ENCODE peak calls at places on chromosomes 12 and 14, in ten cellular contexts. E, L, S, B, Y, F, T, V, N and I are unnamed samples.
A peak's percentile ranks its signal among the peaks of the same experiment; 100 is the strongest.

GRCh38 chr12:122336015-122336946 is 70.0 kb upstream of the VPS33A start:
- DNase-seq in E (peak; percentile 22), L (no peak), S (no peak), B (no peak), Y (peak; percentile 34), F (no peak), T (no peak), V (no peak), N (no peak), I (no peak)

GRCh38 chr12:45348986-45349385 is 133.1 kb downstream of the ANO6 start:
- DNase-seq in E (no peak), L (no peak), S (no peak), B (no peak), Y (no peak), F (no peak), T (no peak), V (no peak), N (no peak), I (no peak)

GRCh38 chr14:80982711-80983110 is 27.3 kb downstream of the TSHR start:
- DNase-seq in E (no peak), L (no peak), S (no peak), B (no peak), Y (no peak), F (no peak), T (no peak), V (no peak), N (no peak), I (no peak)

GRCh38 chr12:49871263-49871561 is 28.3 kb upstream of the BCDIN3D start:
- DNase-seq in E (no peak), L (no peak), S (no peak), B (no peak), Y (no peak), F (peak; percentile 33), T (no peak), V (no peak), N (no peak), I (no peak)

GRCh38 chr14:35352274-35353233 is 52.0 kb downstream of the NFKBIA start:
- DNase-seq in E (no peak), L (no peak), S (no peak), B (no peak), Y (no peak), F (no peak), T (no peak), V (no peak), N (peak; percentile 61), I (no peak)

GRCh38 chr14:85702191-85702590 is 172.2 kb downstream of the FLRT2 start:
- DNase-seq in E (no peak), L (no peak), S (no peak), B (no peak), Y (no peak), F (no peak), T (no peak), V (no peak), N (no peak), I (no peak)

GRCh38 chr14:105093426-105094192 is 28.4 kb upstream of the GPR132 start:
- DNase-seq in E (peak; percentile 88), L (peak; percentile 87), S (peak; percentile 81), B (no peak), Y (peak; percentile 41), F (peak; percentile 94), T (peak; percentile 84), V (peak; percentile 77), N (peak; percentile 87), I (no peak)

GRCh38 chr12:84732941-84733340 is 179.7 kb downstream of the SLC6A15 start:
- DNase-seq in E (no peak), L (no peak), S (no peak), B (no peak), Y (no peak), F (no peak), T (no peak), V (no peak), N (no peak), I (no peak)

GRCh38 chr12:4997939-4998338 is 45.7 kb upstream of the KCNA5 start:
- DNase-seq in E (no peak), L (no peak), S (no peak), B (peak; percentile 24), Y (no peak), F (no peak), T (peak; percentile 89), V (peak; percentile 57), N (peak; percentile 8), I (no peak)

GRCh38 chr14:63547798-63548335 is 4.7 kb upstream of the PPP2R5E start:
- DNase-seq in E (no peak), L (no peak), S (no peak), B (no peak), Y (no peak), F (no peak), T (no peak), V (no peak), N (no peak), I (no peak)

GRCh38 chr12:132561784-132562156 is 48.6 kb downstream of the LRCOL1 start:
- DNase-seq in E (no peak), L (no peak), S (no peak), B (no peak), Y (no peak), F (no peak), T (no peak), V (no peak), N (no peak), I (no peak)

GRCh38 chr14:80425686-80426085 is 214.4 kb upstream of the DIO2 start:
- DNase-seq in E (no peak), L (no peak), S (no peak), B (peak; percentile 24), Y (no peak), F (no peak), T (no peak), V (no peak), N (no peak), I (no peak)

GRCh38 chr12:15590180-15590826 is 198.9 kb downstream of the EPS8 start:
- DNase-seq in E (peak; percentile 43), L (peak; percentile 28), S (peak; percentile 52), B (peak; percentile 53), Y (peak; percentile 29), F (no peak), T (no peak), V (peak; percentile 55), N (peak; percentile 59), I (no peak)

GRCh38 chr14:86938356-86938755 is 1054.6 kb downstream of the GALC start:
- DNase-seq in E (no peak), L (no peak), S (no peak), B (no peak), Y (no peak), F (no peak), T (no peak), V (no peak), N (no peak), I (no peak)

GRCh38 chr12:123761841-123762714 is at the start of gene DNAH10:
- DNase-seq in E (peak; percentile 30), L (peak; percentile 67), S (peak; percentile 31), B (no peak), Y (no peak), F (peak; percentile 73), T (no peak), V (no peak), N (peak; percentile 29), I (no peak)

GRCh38 chr14:74913986-74914573 is 9.0 kb downstream of the RPS6KL1 start:
- DNase-seq in E (peak; percentile 62), L (no peak), S (peak; percentile 41), B (peak; percentile 35), Y (no peak), F (no peak), T (peak; percentile 88), V (peak; percentile 65), N (peak; percentile 40), I (no peak)
- H3K27ac ChIP-seq in E (no peak overlapping the region), L (peak overlapping the region; percentile 70), S (no peak overlapping the region), B (no peak overlapping the region), Y (no peak overlapping the region), F (no peak overlapping the region), T (peak overlapping the region; percentile 49), V (peak overlapping the region; percentile 45), N (no peak overlapping the region), I (peak overlapping the region; percentile 37)

GRCh38 chr12:26252946-26253345 is 57.6 kb downstream of the SSPN start:
- DNase-seq in E (no peak), L (no peak), S (no peak), B (no peak), Y (no peak), F (no peak), T (no peak), V (no peak), N (no peak), I (no peak)
- H3K27ac ChIP-seq in E (no peak overlapping the region), L (no peak overlapping the region), S (no peak overlapping the region), B (peak overlapping the region; percentile 2), Y (no peak overlapping the region), F (no peak overlapping the region), T (no peak overlapping the region), V (no peak overlapping the region), N (no peak overlapping the region), I (no peak overlapping the region)

GRCh38 chr12:38823743-38824142 is 81.6 kb downstream of the CPNE8 start:
- DNase-seq in E (no peak), L (no peak), S (no peak), B (no peak), Y (no peak), F (no peak), T (no peak), V (no peak), N (no peak), I (no peak)

GRCh38 chr12:38823314-38823713 is 82.1 kb downstream of the CPNE8 start:
- DNase-seq in E (no peak), L (no peak), S (no peak), B (no peak), Y (no peak), F (no peak), T (no peak), V (no peak), N (no peak), I (no peak)

GRCh38 chr12:38813930-38814329 is 91.5 kb downstream of the CPNE8 start:
- DNase-seq in E (no peak), L (no peak), S (no peak), B (no peak), Y (no peak), F (no peak), T (no peak), V (no peak), N (no peak), I (no peak)

DNA sequence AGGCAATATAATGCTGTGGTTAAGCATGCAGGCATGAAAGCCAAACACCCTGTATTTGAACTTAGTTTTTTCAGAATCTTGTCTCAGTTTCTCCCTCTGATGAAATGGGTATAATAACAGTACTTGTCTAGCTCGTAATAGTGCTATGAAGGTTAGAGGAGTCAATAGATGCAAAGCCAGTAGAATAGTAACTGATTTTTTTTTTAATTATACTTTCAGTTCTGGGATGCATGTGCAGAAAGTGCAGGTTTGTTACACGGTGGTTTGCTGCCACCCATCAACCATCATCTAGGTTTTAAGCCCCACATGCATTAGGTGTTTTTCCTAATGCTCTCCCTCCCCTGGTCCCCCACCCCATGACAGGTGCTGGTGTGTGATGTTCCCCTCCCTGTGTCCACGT is 87.4 kb downstream of the CPNE8 start:
- DNase-seq in E (no peak), L (no peak), S (no peak), B (no peak), Y (no peak), F (no peak), T (no peak), V (no peak), N (no peak), I (no peak)
- H3K27ac ChIP-seq in E (no peak overlapping the region), L (no peak overlapping the region), S (no peak overlapping the region), B (no peak overlapping the region), Y (no peak overlapping the region), F (no peak overlapping the region), T (no peak overlapping the region), V (no peak overlapping the region), N (no peak overlapping the region), I (no peak overlapping the region)

DNA sequence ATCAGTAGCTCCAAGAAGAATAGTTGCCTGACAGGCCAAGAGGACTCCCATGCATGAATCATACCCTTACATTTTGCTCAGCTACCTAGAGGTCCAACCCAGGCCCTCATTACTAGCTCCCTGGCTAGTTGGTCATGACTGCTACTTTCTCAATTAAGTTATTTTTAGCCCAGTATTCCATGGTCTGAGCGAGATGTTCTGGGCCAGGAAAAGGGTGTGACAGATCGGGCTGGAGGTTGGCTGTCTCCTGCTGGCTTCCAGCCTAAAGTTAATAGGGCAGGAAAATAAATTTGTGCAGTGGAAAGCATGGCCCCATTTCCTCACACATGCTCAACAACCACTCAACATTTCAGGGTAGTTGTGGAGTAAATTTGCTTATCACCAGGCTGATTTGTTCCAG is 379.2 kb downstream of the GRIN2B start:
- DNase-seq in E (no peak), L (no peak), S (no peak), B (no peak), Y (no peak), F (no peak), T (no peak), V (no peak), N (no peak), I (no peak)
- H3K27ac ChIP-seq in E (no peak overlapping the region), L (no peak overlapping the region), S (no peak overlapping the region), B (no peak overlapping the region), Y (no peak overlapping the region), F (no peak overlapping the region), T (no peak overlapping the region), V (no peak overlapping the region), N (no peak overlapping the region), I (no peak overlapping the region)